ENCODE peak calls at places on chromosomes 13 and 19, in nine cellular contexts. One of them, this sample, is unnamed.
A peak's percentile ranks its signal among the peaks of the same experiment; 100 is the strongest.

GRCh38 chr13:45333973-45334922 is 6.7 kb downstream of the TPT1 start:
- DNase-seq in CD4-positive, CD25-positive, alpha-beta regulatory T cell: peak; percentile 78
- DNase-seq in A172: no peak
- DNase-seq in EH: peak; percentile 59
- DNase-seq in activated CD4-positive, CD25-positive, alpha-beta regulatory T cell: no peak
- DNase-seq in WTC11: no peak
- DNase-seq in NCI-H1105: no peak
- DNase-seq in mucosa of descending colon: no peak
- DNase-seq in epithelial cell of proximal tubule: no peak
- DNase-seq in this sample: no peak

GRCh38 chr13:105090244-105090643 is 1445.2 kb downstream of the EFNB2 start:
- DNase-seq in WTC11: no peak
- DNase-seq in CD4-positive, CD25-positive, alpha-beta regulatory T cell: no peak
- DNase-seq in EH: no peak
- DNase-seq in A172: no peak
- DNase-seq in epithelial cell of proximal tubule: no peak
- DNase-seq in NCI-H1105: no peak
- DNase-seq in activated CD4-positive, CD25-positive, alpha-beta regulatory T cell: no peak
- DNase-seq in mucosa of descending colon: no peak
- DNase-seq in this sample: no peak

GRCh38 chr19:37304190-37304883 is 66.6 kb upstream of the ZNF527 start:
- DNase-seq in activated CD4-positive, CD25-positive, alpha-beta regulatory T cell: no peak
- DNase-seq in mucosa of descending colon: peak; percentile 30
- DNase-seq in epithelial cell of proximal tubule: no peak
- DNase-seq in A172: no peak
- DNase-seq in NCI-H1105: no peak
- DNase-seq in CD4-positive, CD25-positive, alpha-beta regulatory T cell: no peak
- DNase-seq in EH: no peak
- DNase-seq in WTC11: peak; percentile 76
- DNase-seq in this sample: no peak

GRCh38 chr19:40633207-40633606 is 32.0 kb downstream of the LTBP4 start:
- DNase-seq in NCI-H1105: no peak
- DNase-seq in WTC11: no peak
- DNase-seq in mucosa of descending colon: no peak
- DNase-seq in epithelial cell of proximal tubule: no peak
- DNase-seq in CD4-positive, CD25-positive, alpha-beta regulatory T cell: no peak
- DNase-seq in A172: no peak
- DNase-seq in activated CD4-positive, CD25-positive, alpha-beta regulatory T cell: no peak
- DNase-seq in EH: peak; percentile 81
- DNase-seq in this sample: no peak

GRCh38 chr13:90414691-90415596 is 932.5 kb upstream of the MIR17HG start:
- DNase-seq in activated CD4-positive, CD25-positive, alpha-beta regulatory T cell: no peak
- DNase-seq in mucosa of descending colon: no peak
- DNase-seq in CD4-positive, CD25-positive, alpha-beta regulatory T cell: no peak
- DNase-seq in A172: peak; percentile 77
- DNase-seq in epithelial cell of proximal tubule: peak; percentile 30
- DNase-seq in EH: peak; percentile 79
- DNase-seq in WTC11: no peak
- DNase-seq in NCI-H1105: no peak
- DNase-seq in this sample: no peak

GRCh38 chr19:11479090-11479469 is 1.8 kb downstream of the ELAVL3 start:
- DNase-seq in A172: no peak
- DNase-seq in activated CD4-positive, CD25-positive, alpha-beta regulatory T cell: no peak
- DNase-seq in EH: no peak
- DNase-seq in epithelial cell of proximal tubule: no peak
- DNase-seq in mucosa of descending colon: no peak
- DNase-seq in NCI-H1105: no peak
- DNase-seq in WTC11: no peak
- DNase-seq in CD4-positive, CD25-positive, alpha-beta regulatory T cell: no peak
- DNase-seq in this sample: no peak

GRCh38 chr13:41411536-41411935 is 45.8 kb upstream of the RGCC start:
- DNase-seq in A172: peak; percentile 27
- DNase-seq in WTC11: peak; percentile 35
- DNase-seq in activated CD4-positive, CD25-positive, alpha-beta regulatory T cell: no peak
- DNase-seq in EH: peak; percentile 67
- DNase-seq in epithelial cell of proximal tubule: no peak
- DNase-seq in mucosa of descending colon: no peak
- DNase-seq in CD4-positive, CD25-positive, alpha-beta regulatory T cell: peak; percentile 53
- DNase-seq in NCI-H1105: no peak
- DNase-seq in this sample: peak; percentile 29

GRCh38 chr19:58406818-58407657 is 1.4 kb upstream of the ZNF584 start:
- DNase-seq in WTC11: no peak
- DNase-seq in mucosa of descending colon: peak; percentile 34
- DNase-seq in activated CD4-positive, CD25-positive, alpha-beta regulatory T cell: no peak
- DNase-seq in A172: no peak
- DNase-seq in NCI-H1105: no peak
- DNase-seq in EH: peak; percentile 19
- DNase-seq in epithelial cell of proximal tubule: no peak
- DNase-seq in CD4-positive, CD25-positive, alpha-beta regulatory T cell: no peak
- DNase-seq in this sample: peak; percentile 46

GRCh38 chr19:5718579-5719273 is 1.2 kb downstream of the LONP1 start:
- DNase-seq in NCI-H1105: no peak
- DNase-seq in activated CD4-positive, CD25-positive, alpha-beta regulatory T cell: no peak
- DNase-seq in CD4-positive, CD25-positive, alpha-beta regulatory T cell: peak; percentile 62
- DNase-seq in A172: peak; percentile 74
- DNase-seq in WTC11: no peak
- DNase-seq in epithelial cell of proximal tubule: peak; percentile 52
- DNase-seq in EH: peak; percentile 94
- DNase-seq in mucosa of descending colon: no peak
- DNase-seq in this sample: peak; percentile 41

GRCh38 chr13:31321457-31321856 is 121.7 kb downstream of the B3GLCT start:
- DNase-seq in CD4-positive, CD25-positive, alpha-beta regulatory T cell: no peak
- DNase-seq in activated CD4-positive, CD25-positive, alpha-beta regulatory T cell: no peak
- DNase-seq in A172: no peak
- DNase-seq in WTC11: no peak
- DNase-seq in EH: no peak
- DNase-seq in NCI-H1105: no peak
- DNase-seq in mucosa of descending colon: no peak
- DNase-seq in epithelial cell of proximal tubule: peak; percentile 7
- DNase-seq in this sample: no peak

GRCh38 chr19:47111081-47111589 is 2.4 kb downstream of the ZC3H4 start:
- DNase-seq in WTC11: no peak
- DNase-seq in A172: no peak
- DNase-seq in NCI-H1105: no peak
- DNase-seq in CD4-positive, CD25-positive, alpha-beta regulatory T cell: peak; percentile 68
- DNase-seq in activated CD4-positive, CD25-positive, alpha-beta regulatory T cell: no peak
- DNase-seq in EH: peak; percentile 24
- DNase-seq in epithelial cell of proximal tubule: no peak
- DNase-seq in mucosa of descending colon: peak; percentile 64
- DNase-seq in this sample: no peak

This sample was measured in trophoblast cell.